ENCODE peak calls at places on chromosome 2, in four cellular contexts. G is AG04450, M is colonic mucosa, Q is thoracic aorta. X is an unnamed sample. For H3K9me3, the result is how much of the 10 kb centered on the place peaks cover.

GRCh38 chr2:13876491-13877037 is 756.0 kb upstream of the LRATD1 start:
- DNase-seq in M (no peak), Q (no peak), G (no peak), X (no peak)

GRCh38 chr2:12010779-12011178 is 264.3 kb downstream of the LPIN1 start:
- DNase-seq in Q (no peak), M (no peak), G (no peak), X (no peak)

GRCh38 chr2:185128331-185128730 is 530.0 kb downstream of the ZNF804A start:
- DNase-seq in M (no peak), G (no peak), Q (no peak), X (no peak)

GRCh38 chr2:74495440-74495839 is 4.0 kb downstream of the LBX2 start:
- DNase-seq in G (no peak), Q (no peak), M (no peak), X (no peak)

GRCh38 chr2:131058214-131058613 is 35.0 kb downstream of the FAM168B start:
- DNase-seq in M (no peak), Q (no peak), G (no peak), X (no peak)

GRCh38 chr2:160111951-160112798 is 49.8 kb upstream of the PLA2R1 start:
- DNase-seq in G (no peak), Q (no peak), M (no peak), X (no peak)

GRCh38 chr2:127226520-127227263 is 6.6 kb upstream of the CYP27C1 start:
- DNase-seq in M (peak), G (peak), Q (no peak), X (no peak)

GRCh38 chr2:44291281-44292248 is 16.3 kb downstream of the SLC3A1 start:
- DNase-seq in M (peak), Q (no peak), G (peak), X (no peak)

GRCh38 chr2:216281316-216281715 is 91.0 kb downstream of the MARCHF4 start:
- DNase-seq in M (no peak), Q (no peak), G (no peak), X (no peak)

GRCh38 chr2:195561205-195562032 is 95.6 kb upstream of the SLC39A10 start:
- DNase-seq in Q (no peak), G (peak), M (no peak), X (no peak)

GRCh38 chr2:200156140-200156858 is 150.2 kb upstream of the SPATS2L start:
- DNase-seq in M (no peak), G (peak), Q (no peak), X (no peak)

GRCh38 chr2:52613064-52613463 is 1154.5 kb upstream of the CHAC2 start:
- DNase-seq in Q (no peak), M (no peak), G (no peak), X (no peak)

GRCh38 chr2:202716953-202717597 is 82.3 kb downstream of the FAM117B start:
- DNase-seq in G (no peak), M (no peak), Q (no peak), X (no peak)
- H3K9me3 ChIP-seq in G (under half), M (under half), Q (under half), X (under half)

DNA sequence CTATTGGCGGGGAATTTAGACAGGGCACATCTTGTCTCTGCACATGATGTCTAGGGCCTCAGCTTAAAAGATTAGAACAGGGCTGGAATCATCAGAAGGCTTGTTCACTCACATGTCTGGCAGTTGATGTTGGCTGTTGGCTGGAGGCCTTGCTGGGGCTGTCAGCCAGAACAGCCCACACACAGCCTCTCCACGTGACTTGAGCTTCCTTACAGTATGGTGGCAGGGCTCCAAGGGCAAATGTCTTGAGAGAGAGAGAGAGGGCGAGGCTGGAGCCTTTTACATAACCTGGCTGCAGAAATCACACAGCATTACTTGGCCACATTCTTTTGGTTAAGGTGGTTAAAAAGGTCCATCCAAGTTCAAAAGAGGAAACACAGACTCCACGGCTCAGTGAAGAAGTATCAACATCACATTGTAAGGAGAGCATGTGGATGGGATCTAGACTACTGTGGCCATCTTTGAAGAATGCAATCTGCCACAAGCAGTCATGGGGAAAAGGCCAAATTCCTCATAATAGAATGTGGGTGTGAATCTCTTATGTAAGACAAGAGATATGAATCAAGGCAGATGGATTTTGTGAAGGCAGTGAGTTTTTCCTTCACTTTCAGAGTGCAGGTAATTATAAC is 30.4 kb downstream of the SRSF7 start:
- DNase-seq in G (peak), Q (peak), M (peak), X (peak)
- H3K27ac ChIP-seq in G (peak), Q (peak), M (no peak), X (peak)

DNA sequence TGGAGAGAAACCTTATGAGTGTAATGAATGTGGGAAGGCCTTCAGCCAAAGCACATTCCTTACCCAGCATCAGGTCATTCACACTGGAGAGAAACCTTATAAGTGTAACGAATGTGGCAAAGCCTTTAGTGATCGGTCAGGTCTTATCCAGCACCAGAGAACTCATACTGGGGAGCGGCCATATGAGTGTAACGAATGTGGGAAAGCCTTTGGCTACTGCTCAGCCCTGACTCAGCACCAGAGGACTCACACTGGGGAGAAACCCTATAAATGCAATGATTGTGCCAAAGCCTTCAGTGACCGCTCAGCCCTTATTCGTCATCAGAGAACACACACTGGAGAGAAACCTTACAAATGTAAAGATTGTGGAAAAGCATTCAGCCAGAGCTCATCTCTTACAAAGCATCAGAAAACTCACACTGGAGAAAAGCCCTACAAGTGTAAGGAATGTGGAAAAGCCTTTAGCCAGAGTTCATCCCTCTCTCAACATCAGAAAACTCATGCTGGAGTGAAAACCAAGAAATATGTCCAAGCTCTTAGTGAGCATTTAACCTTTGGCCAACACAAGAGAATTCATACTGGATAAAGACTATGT is 7.8 kb downstream of the ZNF892 start:
- DNase-seq in G (no peak), Q (no peak), M (no peak), X (no peak)
- H3K9me3 ChIP-seq in G (under half), Q (half or more), M (under half), X (half or more)

DNA sequence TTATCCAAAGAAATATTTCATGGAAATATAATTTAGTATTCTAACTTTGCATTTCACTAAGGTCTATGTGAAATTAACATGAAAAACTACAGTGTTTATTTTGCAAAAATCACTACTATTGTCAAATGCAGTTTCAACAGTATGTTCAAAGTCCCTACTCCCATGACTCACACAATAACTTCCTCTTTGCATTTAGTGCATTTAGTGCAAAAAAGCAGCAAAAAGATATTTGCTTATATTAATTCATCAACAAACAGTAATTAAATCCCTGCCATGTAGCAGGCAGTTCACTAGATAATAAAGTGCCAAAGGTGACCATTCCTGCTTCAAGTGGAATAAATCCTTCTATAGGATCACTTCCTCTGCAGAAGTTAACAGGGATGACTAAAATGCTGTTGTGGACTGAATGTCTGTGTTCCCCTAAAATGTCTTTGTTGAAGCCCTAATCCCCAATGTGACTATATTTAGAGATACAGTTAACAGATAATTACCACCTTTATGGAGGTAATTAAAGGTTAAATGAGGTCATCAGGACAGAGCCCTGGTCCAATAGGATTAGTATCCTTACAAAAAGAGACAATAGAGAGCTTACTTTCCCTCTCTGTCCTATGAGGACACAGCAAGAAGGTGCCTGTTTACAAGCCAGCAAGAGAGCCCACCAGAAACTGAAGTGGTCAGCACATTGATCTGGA is 61.7 kb downstream of the STK39 start:
- DNase-seq in G (no peak), M (no peak), Q (no peak), X (no peak)
- H3K27ac ChIP-seq in G (no peak), M (peak), Q (no peak), X (no peak)

GRCh38 chr2:212265777-212266176 is 272.8 kb downstream of the ERBB4 start:
- DNase-seq in M (no peak), Q (no peak), G (no peak), X (no peak)

GRCh38 chr2:212264227-212264626 is 274.4 kb downstream of the ERBB4 start:
- DNase-seq in Q (no peak), M (no peak), G (no peak), X (no peak)

GRCh38 chr2:212271583-212271982 is 267.0 kb downstream of the ERBB4 start:
- DNase-seq in M (no peak), G (no peak), Q (no peak), X (no peak)

GRCh38 chr2:212266310-212266709 is 272.3 kb downstream of the ERBB4 start:
- DNase-seq in G (no peak), M (no peak), Q (no peak), X (no peak)
- H3K9me3 ChIP-seq in G (under half), M (under half), Q (under half), X (under half)

GRCh38 chr2:179857236-179857635 is 4.2 kb downstream of the ZNF385B start:
- DNase-seq in G (no peak), M (no peak), Q (no peak), X (no peak)
- H3K27ac ChIP-seq in G (no peak), M (no peak), Q (no peak), X (no peak)

GRCh38 chr2:230429513-230429912 is 13.5 kb downstream of the SP100 start:
- DNase-seq in Q (no peak), M (no peak), G (no peak), X (no peak)

GRCh38 chr2:230425377-230425776 is 9.4 kb downstream of the SP100 start:
- DNase-seq in Q (no peak), G (no peak), M (no peak), X (no peak)

GRCh38 chr2:230434677-230435324 is 18.8 kb downstream of the SP100 start:
- DNase-seq in Q (no peak), M (no peak), G (no peak), X (no peak)

GRCh38 chr2:230435431-230435830 is 19.4 kb downstream of the SP100 start:
- DNase-seq in G (no peak), Q (no peak), M (no peak), X (no peak)

DNA sequence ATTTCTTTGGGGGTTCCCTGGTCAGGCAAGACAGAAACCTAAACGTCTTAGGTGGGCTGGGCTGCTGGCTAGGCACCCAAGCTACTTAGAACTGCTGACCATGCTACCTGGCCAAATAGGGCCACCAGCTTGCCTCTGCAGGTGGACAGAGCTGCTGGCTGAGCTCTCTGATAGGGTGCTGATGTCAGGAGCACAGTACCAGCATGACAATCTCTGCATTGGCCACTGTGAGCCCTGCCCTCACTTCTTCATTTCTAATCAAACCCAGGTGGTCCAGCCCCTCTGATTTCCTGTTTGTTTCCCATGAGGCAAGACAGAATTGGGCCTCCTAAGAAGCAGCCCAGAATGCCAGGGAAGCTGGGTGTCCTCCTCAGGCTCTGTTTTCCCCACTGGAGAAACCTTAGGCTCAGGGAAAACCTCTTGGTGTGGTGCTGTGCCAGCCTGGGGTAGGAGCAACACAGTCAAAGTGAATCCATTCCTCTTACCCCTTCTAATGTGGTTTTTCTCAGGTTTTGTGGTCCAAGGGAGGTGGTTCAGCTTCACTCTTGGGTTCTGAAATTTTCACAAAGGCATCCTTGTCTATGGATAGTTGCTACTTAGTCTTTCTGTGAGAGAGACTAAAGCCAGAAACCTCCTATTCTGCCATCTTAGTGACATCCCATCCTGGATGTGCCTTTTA is 15.1 kb downstream of the SP100 start:
- DNase-seq in Q (no peak), G (no peak), M (no peak), X (no peak)
- H3K9me3 ChIP-seq in Q (under half), G (under half), M (under half), X (under half)

GRCh38 chr2:28338046-28338753 is 54.5 kb upstream of the FOSL2 start:
- DNase-seq in G (peak), Q (peak), M (peak), X (no peak)

GRCh38 chr2:28340312-28341202 is 52.1 kb upstream of the FOSL2 start:
- DNase-seq in M (no peak), G (no peak), Q (no peak), X (no peak)

GRCh38 chr2:28339516-28340175 is 53.0 kb upstream of the FOSL2 start:
- DNase-seq in M (no peak), Q (no peak), G (no peak), X (no peak)

GRCh38 chr2:28336993-28337627 is 55.5 kb upstream of the FOSL2 start:
- DNase-seq in Q (no peak), G (no peak), M (no peak), X (no peak)

GRCh38 chr2:28338754-28339325 is 53.8 kb upstream of the FOSL2 start:
- DNase-seq in G (no peak), Q (no peak), M (no peak), X (no peak)
- H3K27ac ChIP-seq in G (peak), Q (peak), M (peak), X (peak)

DNA sequence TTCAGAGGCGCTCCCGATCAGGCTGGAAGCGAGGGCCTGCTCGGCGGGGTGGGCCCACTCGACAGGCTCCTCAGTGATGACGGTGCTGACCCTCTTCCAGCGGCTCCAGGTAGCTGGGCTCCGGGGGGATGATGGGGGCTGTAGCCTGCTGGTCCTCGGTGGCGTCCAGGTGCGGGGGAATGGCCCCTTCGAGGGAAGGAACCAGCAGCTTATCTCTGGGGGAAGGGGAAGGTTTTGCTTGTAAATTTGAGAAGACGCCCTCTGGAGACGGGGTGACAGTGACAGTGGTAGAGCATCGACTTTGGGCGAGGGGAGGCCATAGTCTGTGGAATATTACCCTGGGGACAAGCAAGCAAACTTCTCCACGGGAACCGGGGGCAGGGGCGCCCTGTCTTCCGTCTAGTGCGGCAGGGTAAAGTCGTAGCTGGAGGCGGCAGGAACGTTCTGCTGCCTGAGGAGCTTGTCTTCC is 891.9 kb upstream of the LRRTM1 start:
- DNase-seq in G (no peak), M (no peak), Q (no peak), X (no peak)
- H3K9me3 ChIP-seq in G (half or more), M (under half), Q (under half), X (under half)

GRCh38 chr2:68732036-68732435 is 2.6 kb upstream of the ARHGAP25 start:
- DNase-seq in Q (no peak), M (no peak), G (no peak), X (no peak)

GRCh38 chr2:68727698-68728375 is 6.8 kb upstream of the ARHGAP25 start:
- DNase-seq in G (peak), Q (no peak), M (no peak), X (no peak)

GRCh38 chr2:68732533-68732932 is 2.1 kb upstream of the ARHGAP25 start:
- DNase-seq in M (no peak), G (no peak), Q (no peak), X (no peak)

GRCh38 chr2:68733365-68733764 is 1.2 kb upstream of the ARHGAP25 start:
- DNase-seq in M (no peak), G (no peak), Q (no peak), X (no peak)

DNA sequence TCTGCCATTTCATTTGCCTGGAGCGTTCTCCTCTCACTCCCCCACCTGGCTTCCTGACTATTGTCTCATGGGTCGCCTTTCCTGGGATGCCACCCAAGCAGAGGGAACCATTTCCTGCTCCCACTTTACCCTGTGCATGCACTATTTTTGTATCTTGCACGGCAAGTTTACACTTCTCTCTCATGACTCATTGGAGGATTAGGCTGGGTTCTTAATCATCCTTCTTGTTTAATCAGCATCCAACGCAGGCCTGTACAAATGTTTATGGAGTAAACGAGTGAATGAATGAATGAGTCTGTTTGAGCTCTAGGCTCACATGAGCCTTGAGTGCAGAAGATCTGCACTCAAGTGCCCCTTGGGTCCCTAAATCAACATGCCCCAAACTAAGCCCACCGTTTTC is 3.8 kb upstream of the ARHGAP25 start:
- DNase-seq in G (no peak), M (no peak), Q (no peak), X (no peak)
- H3K27ac ChIP-seq in G (peak), M (no peak), Q (no peak), X (peak)